ENCODE peak calls at places on chromosomes 12 and 14, in five cellular contexts. B, E, N, G and H are unnamed samples.

GRCh38 chr14:86088156-86088555 is 558.2 kb downstream of the FLRT2 start:
- DNase-seq in B (no peak), E (no peak), N (no peak), G (no peak), H (no peak)

GRCh38 chr12:125683748-125684381 is 618.6 kb downstream of the AACS start:
- DNase-seq in E (no peak), B (peak), G (peak), N (no peak), H (peak)

GRCh38 chr12:71653137-71653536 is 10.5 kb downstream of the ZFC3H1 start:
- DNase-seq in N (no peak), G (no peak), E (no peak), B (no peak), H (no peak)

GRCh38 chr14:93857500-93857899 is 69.2 kb upstream of the PRIMA1 start:
- DNase-seq in E (no peak), G (no peak), B (no peak), N (no peak), H (no peak)

GRCh38 chr12:22467190-22467589 is 77.2 kb downstream of the C2CD5 start:
- DNase-seq in E (peak), N (no peak), G (no peak), B (no peak), H (no peak)

GRCh38 chr12:118773956-118774723 is 207.2 kb upstream of the SRRM4 start:
- DNase-seq in B (no peak), E (no peak), G (no peak), N (no peak), H (no peak)

GRCh38 chr14:75259510-75259855 is 19.1 kb upstream of the FOS start:
- DNase-seq in E (peak), N (no peak), G (no peak), B (no peak), H (no peak)

GRCh38 chr12:104596128-104596799 is 139.5 kb downstream of the CHST11 start:
- DNase-seq in B (no peak), N (peak), E (peak), G (no peak), H (no peak)

GRCh38 chr12:106280101-106280500 is 22.4 kb upstream of the TCP11L2 start:
- DNase-seq in N (no peak), B (no peak), E (no peak), G (no peak), H (no peak)

GRCh38 chr14:104392396-104393198 is 187.0 kb upstream of the C14orf180 start:
- DNase-seq in N (no peak), G (no peak), E (no peak), B (peak), H (no peak)

GRCh38 chr14:73785336-73785833 is 66.2 kb upstream of the PTGR2 start:
- DNase-seq in B (no peak), N (peak), G (no peak), E (peak), H (no peak)

GRCh38 chr14:69398053-69398817 is at the start of the genes ERH and SLC39A9:
- DNase-seq in E (peak), G (peak), N (peak), B (peak), H (peak)

GRCh38 chr12:115403253-115403652 is 719.3 kb upstream of the TBX3 start:
- DNase-seq in B (no peak), E (no peak), N (no peak), G (no peak), H (no peak)

GRCh38 chr12:636632-637031 is 26.6 kb downstream of the NINJ2 start:
- DNase-seq in B (no peak), E (no peak), N (no peak), G (no peak), H (no peak)

GRCh38 chr14:95695051-95695450 is 8.8 kb downstream of the TCL1B start:
- DNase-seq in E (no peak), N (no peak), B (no peak), G (no peak), H (no peak)

GRCh38 chr12:68772714-68773113 is 26.7 kb downstream of the SLC35E3 start:
- DNase-seq in E (no peak), B (no peak), N (no peak), G (no peak), H (no peak)

GRCh38 chr14:80146941-80147340 is 64.4 kb downstream of the DIO2 start:
- DNase-seq in E (no peak), G (no peak), N (no peak), B (no peak), H (no peak)

GRCh38 chr12:57097554-57097835 is 8.6 kb downstream of the NAB2 start:
- DNase-seq in B (no peak), N (no peak), G (no peak), E (no peak), H (no peak)

GRCh38 chr14:35897616-35898111 is 71.5 kb downstream of the BRMS1L start:
- DNase-seq in B (no peak), G (no peak), E (no peak), N (no peak), H (no peak)

GRCh38 chr14:69054030-69054429 is 74.9 kb upstream of the ACTN1 start:
- DNase-seq in E (no peak), N (no peak), G (no peak), B (no peak), H (no peak)

GRCh38 chr14:94768521-94769412 is 1.1 kb downstream of the GSC start:
- DNase-seq in B (no peak), G (peak), E (no peak), N (no peak), H (no peak)

GRCh38 chr14:66070542-66071319 is 415.4 kb upstream of the CCDC196 start:
- DNase-seq in E (no peak), B (peak), N (peak), G (peak), H (peak)

GRCh38 chr14:69473271-69473670 is 11.3 kb upstream of the PLEKHD1 start:
- DNase-seq in N (no peak), B (no peak), G (no peak), E (no peak), H (no peak)

GRCh38 chr12:111405856-111406473 is at the start of gene SH2B3:
- DNase-seq in N (no peak), E (peak), G (peak), B (no peak), H (no peak)

GRCh38 chr14:71682337-71682736 is 249.9 kb upstream of the RGS6 start:
- DNase-seq in B (no peak), E (no peak), G (no peak), N (no peak), H (no peak)

GRCh38 chr12:906077-906585 is 43.4 kb downstream of the RAD52 start:
- DNase-seq in N (no peak), B (no peak), E (no peak), G (no peak), H (no peak)

GRCh38 chr14:20501346-20501745 is 4.0 kb upstream of the RNASE10 start:
- DNase-seq in B (no peak), E (no peak), G (no peak), N (no peak), H (no peak)